ENCODE peak calls at places on chromosomes 2 and 18, in six cellular contexts. I, P, C, L, N and T are unnamed samples.

GRCh38 chr18:42045346-42045745 is 90.3 kb downstream of the PIK3C3 start:
- DNase-seq in C (peak), P (no peak), L (peak), N (no peak), I (no peak), T (no peak)

GRCh38 chr2:240419321-240419720 is 16.1 kb upstream of the GPC1 start:
- DNase-seq in I (no peak), N (no peak), C (no peak), P (no peak), L (no peak), T (no peak)

GRCh38 chr2:100320547-100321180 is 1.6 kb downstream of the LONRF2 start:
- DNase-seq in I (no peak), N (no peak), L (no peak), P (no peak), C (no peak), T (peak)

GRCh38 chr2:57396364-57397098 is 650.1 kb upstream of the VRK2 start:
- DNase-seq in L (no peak), C (no peak), N (no peak), P (no peak), I (no peak), T (no peak)

GRCh38 chr2:98909381-98910211 is 26.4 kb downstream of the CRACDL start:
- DNase-seq in C (peak), L (peak), N (no peak), I (no peak), P (no peak), T (no peak)

GRCh38 chr2:237806334-237806733 is 7.8 kb downstream of the RBM44 start:
- DNase-seq in N (no peak), I (no peak), C (peak), L (no peak), P (no peak), T (no peak)

GRCh38 chr2:118874324-118874723 is 26.9 kb upstream of the EN1 start:
- DNase-seq in L (no peak), I (no peak), N (no peak), P (no peak), C (no peak), T (no peak)

GRCh38 chr2:9206991-9207640 is 504 bp downstream of the ASAP2 start:
- DNase-seq in P (peak), L (no peak), C (no peak), I (no peak), N (peak), T (peak)

GRCh38 chr2:28648147-28648546 is 103.5 kb upstream of the PPP1CB start:
- DNase-seq in I (no peak), N (no peak), P (no peak), C (no peak), L (no peak), T (no peak)

GRCh38 chr2:159818940-159819339 is 20.9 kb upstream of the CD302 start:
- DNase-seq in N (no peak), C (no peak), I (no peak), P (no peak), L (no peak), T (no peak)

GRCh38 chr2:174510583-174511189 is 23.9 kb upstream of the GPR155 start:
- DNase-seq in N (no peak), I (no peak), C (peak), P (no peak), L (peak), T (no peak)

GRCh38 chr2:208033701-208034502 is 8.6 kb upstream of the PLEKHM3 start:
- DNase-seq in I (peak), N (no peak), C (peak), L (no peak), P (no peak), T (peak)

GRCh38 chr2:150663143-150663542 is 175.7 kb upstream of the RND3 start:
- DNase-seq in P (no peak), L (peak), C (peak), N (no peak), I (no peak), T (no peak)

GRCh38 chr2:181944164-181944913 is 41.3 kb upstream of the PPP1R1C start:
- DNase-seq in N (no peak), P (no peak), L (no peak), I (no peak), C (no peak), T (no peak)

GRCh38 chr2:7572460-7572859 is 655.2 kb downstream of the RNF144A start:
- DNase-seq in I (no peak), L (no peak), P (no peak), C (no peak), N (peak), T (no peak)

GRCh38 chr2:118763797-118764196 is 83.7 kb downstream of the EN1 start:
- DNase-seq in N (no peak), C (peak), L (peak), I (peak), P (no peak), T (no peak)

GRCh38 chr2:159046966-159047365 is 78.5 kb downstream of the TANC1 start:
- DNase-seq in L (peak), C (peak), I (no peak), P (no peak), N (no peak), T (no peak)

GRCh38 chr2:83516503-83516902 is 942.6 kb downstream of the SUCLG1 start:
- DNase-seq in I (peak), C (no peak), P (no peak), L (no peak), N (no peak), T (peak)

GRCh38 chr2:5164806-5165525 is 527.2 kb upstream of the SOX11 start:
- DNase-seq in N (no peak), C (peak), I (no peak), P (no peak), L (no peak), T (no peak)

GRCh38 chr18:12840382-12840781 is 43.7 kb downstream of the PTPN2 start:
- DNase-seq in C (no peak), I (no peak), N (peak), P (no peak), L (no peak), T (no peak)

GRCh38 chr2:163778045-163778753 is 42.4 kb upstream of the FIGN start:
- DNase-seq in L (peak), I (no peak), C (peak), P (peak), N (no peak), T (no peak)

GRCh38 chr2:2114745-2115245 is 216.3 kb downstream of the MYT1L start:
- DNase-seq in P (no peak), I (no peak), C (no peak), L (no peak), N (no peak), T (no peak)

GRCh38 chr2:10071595-10071994 is 8.6 kb downstream of the CYS1 start:
- DNase-seq in P (no peak), L (no peak), I (no peak), N (no peak), C (no peak), T (no peak)

GRCh38 chr2:179711375-179711774 is 150.0 kb downstream of the ZNF385B start:
- DNase-seq in N (no peak), P (no peak), C (no peak), I (no peak), L (no peak), T (no peak)

GRCh38 chr2:235702186-235702585 is 208.3 kb downstream of the AGAP1 start:
- DNase-seq in I (no peak), C (no peak), N (no peak), L (no peak), P (no peak), T (no peak)

GRCh38 chr2:200025717-200026116 is 70.3 kb downstream of the MAIP1 start:
- DNase-seq in L (peak), C (no peak), N (no peak), I (no peak), P (no peak), T (no peak)

GRCh38 chr2:181309161-181309560 is 148.0 kb upstream of the ITGA4 start:
- DNase-seq in I (no peak), P (no peak), N (no peak), C (peak), L (no peak), T (no peak)

GRCh38 chr2:177252808-177253531 is 11.6 kb downstream of the NFE2L2 start:
- DNase-seq in P (no peak), L (no peak), C (no peak), I (no peak), N (no peak), T (no peak)

GRCh38 chr2:20962939-20963543 is 80.8 kb downstream of the APOB start:
- DNase-seq in L (peak), N (peak), I (peak), P (peak), C (peak), T (peak)

GRCh38 chr2:200820573-200820972 is 8.9 kb downstream of the BZW1 start:
- DNase-seq in N (no peak), P (no peak), I (no peak), C (no peak), L (no peak), T (no peak)